ENCODE peak calls at places on chromosome 1, in seven cellular contexts. Y is astrocyte of the spinal cord, X is GM13977, T is astrocyte of the cerebellum, I is hepatocyte, S is tibial artery, Q is HL-60. N is an unnamed sample.

GRCh38 chr1:197042676-197043341 is 24.3 kb downstream of the F13B start:
- DNase-seq in S (no peak), T (no peak), I (no peak), X (no peak), Q (no peak), Y (no peak), N (no peak)

GRCh38 chr1:21590116-21590905 is 78.8 kb downstream of the RAP1GAP start:
- DNase-seq in Y (no peak), X (no peak), I (peak; percentile 30), Q (no peak), T (no peak), S (no peak), N (no peak)

GRCh38 chr1:168135982-168136708 is 585 bp downstream of the GPR161 start:
- DNase-seq in Q (no peak), S (peak; percentile 23), T (no peak), I (peak; percentile 69), X (peak; percentile 29), Y (no peak), N (peak; percentile 38)

GRCh38 chr1:107787299-107787698 is 177.7 kb downstream of the VAV3 start:
- DNase-seq in X (no peak), S (no peak), I (no peak), Q (no peak), Y (no peak), T (no peak), N (no peak)

GRCh38 chr1:34529935-34530859 is 224.7 kb upstream of the GJB5 start:
- DNase-seq in Q (no peak), I (no peak), S (no peak), X (peak; percentile 40), T (no peak), Y (no peak), N (no peak)

GRCh38 chr1:39969048-39969447 is 14.1 kb downstream of the MFSD2A start:
- DNase-seq in Y (no peak), I (no peak), X (no peak), T (no peak), S (no peak), Q (peak; percentile 24), N (no peak)

GRCh38 chr1:206816390-206817287 is 44.3 kb upstream of the IL10 start:
- DNase-seq in I (peak; percentile 27), Y (no peak), T (no peak), X (no peak), Q (no peak), S (no peak), N (no peak)

GRCh38 chr1:9239622-9240401 is 5.2 kb downstream of the H6PD start:
- DNase-seq in Y (peak; percentile 75), T (no peak), Q (peak; percentile 95), X (peak; percentile 77), I (peak; percentile 48), S (peak; percentile 59), N (no peak)

GRCh38 chr1:228434674-228435073 is 18.0 kb upstream of the TRIM17 start:
- DNase-seq in Q (no peak), S (no peak), T (no peak), I (no peak), Y (no peak), X (no peak), N (no peak)

GRCh38 chr1:44411861-44412260 is 6.8 kb downstream of the RNF220 start:
- DNase-seq in T (no peak), S (no peak), X (no peak), Y (no peak), I (no peak), Q (no peak), N (no peak)

GRCh38 chr1:247266053-247266452 is 10.2 kb downstream of the VN1R5 start:
- DNase-seq in Y (no peak), T (no peak), I (no peak), S (no peak), X (no peak), Q (no peak), N (no peak)

GRCh38 chr1:8202182-8202905 is 115.6 kb upstream of the SLC45A1 start:
- DNase-seq in T (no peak), I (peak; percentile 70), S (peak; percentile 83), X (no peak), Y (peak; percentile 84), Q (no peak), N (peak; percentile 74)

GRCh38 chr1:25068829-25069228 is 138.8 kb upstream of the RUNX3 start:
- DNase-seq in T (no peak), Q (no peak), X (no peak), S (no peak), I (no peak), Y (no peak), N (no peak)

GRCh38 chr1:168585191-168585590 is 8.8 kb downstream of the XCL1 start:
- DNase-seq in Y (peak; percentile 35), Q (no peak), T (no peak), X (no peak), S (no peak), I (no peak), N (no peak)

DNA sequence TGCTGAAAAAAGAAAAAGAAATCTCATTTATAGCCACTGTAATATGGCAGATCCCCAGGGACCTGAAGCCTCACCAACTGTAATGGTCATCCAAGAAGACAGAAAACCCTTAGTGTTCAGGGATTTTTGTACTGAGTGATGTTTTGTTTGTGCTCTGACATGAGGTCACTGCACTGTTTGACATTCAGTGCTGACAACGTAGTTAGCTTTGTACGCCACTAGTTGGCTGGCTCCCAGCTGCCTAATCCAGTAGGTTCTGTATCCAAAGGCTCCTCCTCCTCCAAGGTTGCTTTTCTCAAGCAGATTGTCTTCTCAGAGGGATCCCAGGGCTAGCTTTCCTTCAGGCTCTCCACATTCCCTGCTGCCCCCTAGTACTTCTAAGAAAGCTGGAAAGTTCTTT is 9.5 kb upstream of the YRDC start:
- DNase-seq in X (no peak), I (peak; percentile 44), Y (no peak), Q (no peak), T (no peak), S (no peak), N (no peak)
- TF ChIP-seq CTCF in X (no peak), I (no peak), Y (no peak), Q (no peak), T (no peak), S (no peak), N (no peak)

GRCh38 chr1:31772669-31773248 is 8.6 kb upstream of the ADGRB2 start:
- DNase-seq in T (no peak), X (no peak), Y (no peak), I (no peak), Q (no peak), S (no peak), N (no peak)

GRCh38 chr1:31773861-31774260 is 9.7 kb upstream of the ADGRB2 start:
- DNase-seq in S (no peak), Q (no peak), Y (no peak), I (no peak), T (no peak), X (no peak), N (no peak)

GRCh38 chr1:31769720-31770390 is 5.7 kb upstream of the ADGRB2 start:
- DNase-seq in Q (no peak), Y (no peak), T (no peak), S (no peak), X (no peak), I (no peak), N (no peak)

GRCh38 chr1:31768939-31769704 is 5.0 kb upstream of the ADGRB2 start:
- DNase-seq in Y (no peak), S (no peak), X (no peak), Q (no peak), T (no peak), I (no peak), N (no peak)

DNA sequence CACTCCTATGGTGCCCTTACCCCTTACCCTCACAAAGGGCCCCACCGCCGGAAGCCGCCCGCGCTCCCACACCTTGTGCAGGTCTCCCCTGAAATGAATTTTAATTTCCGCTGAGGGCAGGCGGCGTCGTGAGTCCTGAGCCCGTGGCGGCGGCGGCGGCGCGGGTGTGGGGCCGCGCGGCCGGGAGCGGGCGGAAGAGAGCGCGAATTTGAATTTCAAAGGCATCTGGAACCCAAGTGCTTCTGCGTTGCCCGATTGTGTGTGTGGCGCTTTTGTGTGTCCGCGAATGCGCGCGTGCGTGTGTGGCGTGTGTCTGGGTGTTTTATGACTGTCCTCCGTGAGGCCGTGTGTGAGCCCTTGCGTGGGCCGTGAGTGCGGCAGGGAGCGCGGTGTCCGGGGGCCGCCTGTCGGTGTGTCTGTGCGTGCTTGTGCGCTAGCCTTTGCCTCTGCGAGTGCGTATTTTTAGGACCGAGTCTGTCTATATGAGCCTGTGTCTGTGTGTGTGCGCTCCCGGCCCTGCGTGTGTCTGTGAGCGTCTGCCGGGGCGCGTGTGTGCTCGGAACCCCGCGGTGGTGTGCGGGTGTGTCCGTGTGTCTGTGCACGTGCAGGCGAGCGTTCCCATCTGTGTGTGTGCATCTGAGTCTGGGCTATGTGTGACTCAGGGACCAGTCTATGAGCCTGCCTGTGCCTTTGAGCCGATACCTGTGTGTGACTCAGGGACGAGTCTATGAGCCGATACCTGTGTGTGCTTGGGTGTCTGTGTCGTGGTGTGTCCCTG is 7.9 kb upstream of the ADGRB2 start:
- DNase-seq in T (no peak), I (peak; percentile 63), S (no peak), Y (no peak), X (peak; percentile 47), Q (no peak), N (no peak)
- TF ChIP-seq CTCF in T (no peak), I (peak; percentile 10), S (no peak), Y (no peak), X (no peak), Q (no peak), N (no peak)

DNA sequence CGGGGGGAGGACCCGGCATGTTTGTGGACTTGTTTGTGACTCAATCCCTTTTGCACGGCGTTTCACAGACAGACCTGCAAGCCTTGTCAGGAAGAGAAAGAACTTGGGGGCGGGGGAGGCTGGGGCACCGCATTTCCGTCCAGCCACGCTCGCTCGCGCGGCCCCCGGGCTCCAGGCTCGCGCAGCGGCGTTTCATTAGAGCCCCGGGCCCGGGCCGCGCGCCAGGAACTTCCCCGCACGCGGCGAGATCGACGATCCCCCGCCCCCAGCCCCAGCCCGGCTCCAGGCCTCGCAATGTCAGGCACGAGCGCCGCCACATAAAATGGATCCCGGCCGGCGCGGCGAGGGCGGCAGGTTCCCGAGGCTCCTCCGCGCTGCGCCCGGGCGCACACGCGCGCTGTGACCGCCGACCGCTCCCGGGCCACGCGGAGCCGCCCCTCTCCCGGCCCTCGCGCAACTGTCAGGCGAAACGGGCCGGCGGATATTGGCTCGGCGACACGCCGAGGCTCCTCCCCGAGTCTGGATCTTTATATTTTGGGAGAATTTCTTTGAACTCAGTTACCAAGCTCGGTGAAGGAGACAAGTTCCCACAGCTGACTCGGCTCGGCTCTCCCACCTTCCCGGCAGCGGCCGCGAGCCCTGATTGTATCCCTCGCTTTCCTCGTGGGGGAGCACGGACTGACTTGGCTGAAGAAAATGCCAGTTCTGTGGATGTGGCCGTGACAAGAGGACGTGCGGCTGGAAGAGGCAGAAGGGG is at the start of gene KIF26B:
- DNase-seq in S (no peak), X (peak; percentile 70), Y (peak; percentile 71), Q (no peak), T (no peak), I (peak; percentile 79), N (peak; percentile 45)
- TF ChIP-seq CTCF in S (no peak), X (no peak), Y (no peak), Q (no peak), T (no peak), I (peak; percentile 0), N (no peak)

DNA sequence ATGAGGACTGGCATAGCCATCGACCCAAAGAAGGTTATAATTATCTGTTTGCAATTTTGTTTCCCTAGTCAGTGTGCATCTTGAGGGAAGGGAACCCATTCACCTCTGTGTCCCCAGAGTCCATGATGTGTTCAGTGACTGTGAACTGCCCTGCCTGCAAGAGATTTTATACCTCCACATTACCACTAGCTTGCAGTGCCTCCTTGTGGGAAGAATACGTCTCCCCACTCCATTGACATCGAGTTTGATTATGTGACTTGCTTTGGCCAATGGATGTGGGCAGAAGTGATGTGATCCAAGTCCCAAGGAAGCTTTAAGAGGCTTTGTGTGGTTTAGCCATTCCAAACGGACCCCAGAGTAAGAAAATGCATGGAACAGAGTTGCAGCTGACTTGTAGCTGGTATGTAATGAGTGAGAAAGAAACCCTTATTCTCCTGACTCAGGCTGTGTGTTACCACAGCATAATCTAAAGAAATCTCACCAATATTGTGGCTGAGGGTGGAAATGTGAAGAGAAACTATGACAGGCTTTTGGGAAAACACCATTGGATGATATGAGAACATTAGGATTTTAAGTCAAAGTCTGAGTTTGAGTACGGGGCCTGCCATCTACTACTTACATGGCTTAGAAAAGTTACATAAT is 47.8 kb upstream of the NRDC start:
- DNase-seq in Y (peak; percentile 38), Q (peak; percentile 3), T (no peak), X (peak; percentile 17), S (no peak), I (no peak), N (no peak)
- TF ChIP-seq CTCF in Y (peak; percentile 37), Q (no peak), T (peak; percentile 33), X (peak; percentile 39), S (no peak), I (peak; percentile 17), N (no peak)

N was measured in Calu3.